ENCODE peak calls at places on chromosome 12, in eight cellular contexts. R is astrocyte of the spinal cord, V is heart right ventricle, Z is AG04449, O is cerebellum, Q is hepatocyte, C is pons, H is NCI-H1436. W is an unnamed sample.

GRCh38 chr12:2955888-2956287 is 3.3 kb upstream of the TEAD4 start:
- DNase-seq in R (no peak), V (no peak), Z (no peak), O (no peak), Q (no peak), C (no peak), H (no peak), W (no peak)

GRCh38 chr12:41663487-41664258 is 475.6 kb downstream of the PDZRN4 start:
- DNase-seq in R (peak; percentile 22), V (no peak), Z (no peak), O (no peak), Q (peak; percentile 60), C (peak; percentile 39), H (no peak), W (no peak)

GRCh38 chr12:109732321-109733305 is 19.0 kb downstream of the FAM222A start:
- DNase-seq in R (no peak), V (no peak), Z (no peak), O (no peak), Q (no peak), C (no peak), H (no peak), W (no peak)

GRCh38 chr12:118237053-118237665 is 101.2 kb downstream of the PEBP1 start:
- DNase-seq in R (no peak), V (no peak), Z (no peak), O (no peak), Q (no peak), C (peak; percentile 74), H (no peak), W (no peak)

GRCh38 chr12:124686001-124686884 is 118.8 kb upstream of the NCOR2 start:
- DNase-seq in R (peak; percentile 72), V (no peak), Z (no peak), O (no peak), Q (no peak), C (no peak), H (no peak), W (no peak)

GRCh38 chr12:120470150-120470817 is 736 bp upstream of the SRSF9 start:
- DNase-seq in R (no peak), V (no peak), Z (no peak), O (no peak), Q (peak; percentile 22), C (no peak), H (no peak), W (no peak)

GRCh38 chr12:6699259-6699988 is 1.2 kb downstream of the PIANP start:
- DNase-seq in R (no peak), V (no peak), Z (no peak), O (no peak), Q (no peak), C (no peak), H (no peak), W (no peak)

GRCh38 chr12:79690606-79691298 is at the start of gene PAWR:
- DNase-seq in R (peak; percentile 82), V (peak; percentile 48), Z (no peak), O (peak; percentile 63), Q (peak; percentile 93), C (no peak), H (peak; percentile 75), W (no peak)

GRCh38 chr12:27015730-27016076 is 1.5 kb upstream of the TM7SF3 start:
- DNase-seq in R (peak; percentile 66), V (no peak), Z (no peak), O (no peak), Q (peak; percentile 21), C (no peak), H (peak; percentile 50), W (no peak)

GRCh38 chr12:16037533-16037932 is 126.4 kb downstream of the DERA start:
- DNase-seq in R (no peak), V (no peak), Z (no peak), O (no peak), Q (peak; percentile 10), C (no peak), H (no peak), W (no peak)

GRCh38 chr12:52614381-52615207 is 3.8 kb downstream of the KRT73 start:
- DNase-seq in R (no peak), V (no peak), Z (no peak), O (no peak), Q (no peak), C (no peak), H (no peak), W (no peak)

GRCh38 chr12:52867636-52868035 is 18.8 kb upstream of the KRT78 start:
- DNase-seq in R (no peak), V (peak; percentile 54), Z (no peak), O (no peak), Q (no peak), C (no peak), H (no peak), W (no peak)

GRCh38 chr12:131612092-131612755 is 98.7 kb upstream of the SFSWAP start:
- DNase-seq in R (no peak), V (no peak), Z (no peak), O (no peak), Q (no peak), C (no peak), H (no peak), W (no peak)

GRCh38 chr12:69879007-69879960 is 54.3 kb downstream of the MYRFL start:
- DNase-seq in R (peak; percentile 79), V (peak; percentile 73), Z (no peak), O (peak; percentile 87), Q (peak; percentile 88), C (peak; percentile 84), H (peak; percentile 70), W (peak; percentile 86)

GRCh38 chr12:51823875-51824565 is 24.5 kb downstream of the FIGNL2 start:
- DNase-seq in R (peak; percentile 54), V (peak; percentile 28), Z (peak; percentile 24), O (peak; percentile 84), Q (peak; percentile 82), C (peak; percentile 88), H (peak; percentile 59), W (peak; percentile 35)

GRCh38 chr12:60182354-60182753 is 586.5 kb downstream of the SLC16A7 start:
- DNase-seq in R (no peak), V (no peak), Z (no peak), O (no peak), Q (no peak), C (no peak), H (no peak), W (no peak)

GRCh38 chr12:118082161-118082560 is 21.2 kb upstream of the WSB2 start:
- DNase-seq in R (no peak), V (no peak), Z (no peak), O (no peak), Q (no peak), C (no peak), H (no peak), W (no peak)

GRCh38 chr12:116186482-116187157 is 90.9 kb downstream of the MED13L start:
- DNase-seq in R (no peak), V (no peak), Z (no peak), O (no peak), Q (no peak), C (no peak), H (no peak), W (no peak)

GRCh38 chr12:115224031-115224430 is 540.1 kb upstream of the TBX3 start:
- DNase-seq in R (no peak), V (no peak), Z (no peak), O (no peak), Q (peak; percentile 60), C (no peak), H (no peak), W (no peak)

GRCh38 chr12:127245437-127245836 is 1021.5 kb upstream of the TMEM132C start:
- DNase-seq in R (peak; percentile 54), V (no peak), Z (no peak), O (no peak), Q (no peak), C (no peak), H (no peak), W (no peak)

GRCh38 chr12:68623984-68624383 is 13.3 kb downstream of the RAP1B start:
- DNase-seq in R (peak; percentile 27), V (no peak), Z (no peak), O (no peak), Q (no peak), C (no peak), H (no peak), W (no peak)

W was measured in posterior cingulate gyrus.